ENCODE peak calls at places on chromosomes 13 and 19, in five cellular contexts. W is keratinocyte, U is pancreas, L is prostate gland, N is upper lobe of right lung. T is an unnamed sample.
A peak's percentile ranks its signal among the peaks of the same experiment; 100 is the strongest.

GRCh38 chr19:27647423-27647822 is 1565.5 kb downstream of the UQCRFS1 start:
- DNase-seq in W (no peak), U (no peak), L (no peak), N (no peak), T (no peak)

GRCh38 chr19:45959517-45960025 is 14.1 kb downstream of the NOVA2 start:
- DNase-seq in W (no peak), U (no peak), L (no peak), N (no peak), T (no peak)

GRCh38 chr19:38676878-38677646 is 29.6 kb downstream of the ACTN4 start:
- DNase-seq in W (no peak), U (no peak), L (no peak), N (no peak), T (no peak)

GRCh38 chr19:14433454-14434156 is 499 bp downstream of the PKN1 start:
- DNase-seq in W (no peak), U (peak; percentile 71), L (peak; percentile 35), N (peak; percentile 79), T (no peak)

GRCh38 chr19:54029930-54030490 is 33.7 kb downstream of the VSTM1 start:
- DNase-seq in W (no peak), U (peak; percentile 60), L (peak; percentile 34), N (no peak), T (no peak)

GRCh38 chr19:38455031-38455430 is 21.5 kb downstream of the RYR1 start:
- DNase-seq in W (no peak), U (no peak), L (no peak), N (no peak), T (no peak)

GRCh38 chr19:47609885-47610545 is 1.1 kb downstream of the BICRA start:
- DNase-seq in W (no peak), U (peak; percentile 74), L (no peak), N (peak; percentile 76), T (no peak)

GRCh38 chr19:37007587-37008220 is 70.5 kb upstream of the ZNF420 start:
- DNase-seq in W (no peak), U (peak; percentile 79), L (peak; percentile 21), N (peak; percentile 79), T (no peak)

GRCh38 chr13:111371211-111371610 is 50.8 kb downstream of the TEX29 start:
- DNase-seq in W (no peak), U (no peak), L (no peak), N (no peak), T (no peak)

GRCh38 chr19:28456264-28456663 is 756.7 kb downstream of the UQCRFS1 start:
- DNase-seq in W (no peak), U (no peak), L (no peak), N (no peak), T (no peak)

GRCh38 chr19:7900931-7901330 is 2.7 kb upstream of the MAP2K7 start:
- DNase-seq in W (no peak), U (no peak), L (no peak), N (no peak), T (no peak)

GRCh38 chr19:53594811-53595509 is 36.8 kb upstream of the DPRX start:
- DNase-seq in W (no peak), U (no peak), L (no peak), N (no peak), T (no peak)

GRCh38 chr19:41192574-41193419 is at the start of gene CYP2S1:
- DNase-seq in W (no peak), U (peak; percentile 68), L (no peak), N (peak; percentile 79), T (no peak)

GRCh38 chr19:15252398-15253018 is 20.3 kb upstream of the EPHX3 start:
- DNase-seq in W (no peak), U (no peak), L (no peak), N (no peak), T (no peak)

GRCh38 chr19:48870048-48870447 is 1.6 kb upstream of the PLEKHA4 start:
- DNase-seq in W (no peak), U (no peak), L (no peak), N (no peak), T (no peak)

GRCh38 chr19:40315812-40316475 is 30.8 kb upstream of the AKT2 start:
- DNase-seq in W (no peak), U (peak; percentile 48), L (no peak), N (peak; percentile 54), T (no peak)

GRCh38 chr13:91072511-91072910 is 275.0 kb upstream of the MIR17HG start:
- DNase-seq in W (no peak), U (no peak), L (no peak), N (no peak), T (no peak)

GRCh38 chr19:55526216-55527196 is 10.4 kb downstream of the SBK2 start:
- DNase-seq in W (no peak), U (peak; percentile 71), L (peak; percentile 32), N (peak; percentile 87), T (no peak)

GRCh38 chr13:39692650-39693438 is 37.4 kb downstream of the COG6 start:
- DNase-seq in W (no peak), U (no peak), L (no peak), N (no peak), T (no peak)

GRCh38 chr13:108086678-108087077 is 128.7 kb downstream of the LIG4 start:
- DNase-seq in W (no peak), U (no peak), L (no peak), N (no peak), T (peak; percentile 9)

GRCh38 chr13:44561352-44561751 is 14.8 kb downstream of the TSC22D1 start:
- DNase-seq in W (no peak), U (no peak), L (no peak), N (no peak), T (no peak)

GRCh38 chr13:45527699-45528462 is 63.1 kb downstream of the COG3 start:
- DNase-seq in W (no peak), U (no peak), L (no peak), N (no peak), T (no peak)

GRCh38 chr13:107864543-107865460 is 350.5 kb downstream of the LIG4 start:
- DNase-seq in W (no peak), U (no peak), L (no peak), N (no peak), T (no peak)

GRCh38 chr19:39645800-39646411 is 9.8 kb upstream of the LGALS16 start:
- DNase-seq in W (no peak), U (no peak), L (no peak), N (no peak), T (no peak)

GRCh38 chr13:26998265-26998664 is 173.3 kb downstream of the USP12 start:
- DNase-seq in W (no peak), U (no peak), L (no peak), N (no peak), T (no peak)

GRCh38 chr19:17931532-17932191 is 1.2 kb upstream of the CCDC124 start:
- DNase-seq in W (no peak), U (no peak), L (no peak), N (no peak), T (no peak)

GRCh38 chr19:45768644-45769053 is 403 bp downstream of the SIX5 start:
- DNase-seq in W (no peak), U (peak; percentile 78), L (no peak), N (no peak), T (no peak)

GRCh38 chr13:100980171-100980570 is 305.6 kb upstream of the TMTC4 start:
- DNase-seq in W (no peak), U (no peak), L (no peak), N (no peak), T (no peak)

GRCh38 chr13:73060251-73061160 is 1.7 kb downstream of the KLF5 start:
- DNase-seq in W (no peak), U (peak; percentile 62), L (peak; percentile 33), N (no peak), T (no peak)

GRCh38 chr19:49168421-49168820 is 10.8 kb downstream of the TRPM4 start:
- DNase-seq in W (no peak), U (no peak), L (no peak), N (no peak), T (no peak)

GRCh38 chr19:46821512-46822359 is 28.9 kb downstream of the AP2S1 start:
- DNase-seq in W (no peak), U (no peak), L (no peak), N (peak; percentile 78), T (no peak)

GRCh38 chr19:55250262-55251036 is 8.4 kb downstream of the PPP6R1 start:
- DNase-seq in W (no peak), U (no peak), L (no peak), N (peak; percentile 63), T (no peak)

GRCh38 chr19:7579182-7579581 is 16.5 kb upstream of the CAMSAP3 start:
- DNase-seq in W (no peak), U (no peak), L (no peak), N (no peak), T (no peak)

GRCh38 chr19:4976412-4977298 is 7.7 kb downstream of the KDM4B start:
- DNase-seq in W (peak; percentile 69), U (no peak), L (peak; percentile 95), N (peak; percentile 87), T (peak; percentile 64)
- H3K4me3 ChIP-seq in W (no peak overlapping the region), U (no peak overlapping the region), L (peak overlapping the region; percentile 19), N (peak overlapping the region; percentile 21), T (no peak overlapping the region)

DNA sequence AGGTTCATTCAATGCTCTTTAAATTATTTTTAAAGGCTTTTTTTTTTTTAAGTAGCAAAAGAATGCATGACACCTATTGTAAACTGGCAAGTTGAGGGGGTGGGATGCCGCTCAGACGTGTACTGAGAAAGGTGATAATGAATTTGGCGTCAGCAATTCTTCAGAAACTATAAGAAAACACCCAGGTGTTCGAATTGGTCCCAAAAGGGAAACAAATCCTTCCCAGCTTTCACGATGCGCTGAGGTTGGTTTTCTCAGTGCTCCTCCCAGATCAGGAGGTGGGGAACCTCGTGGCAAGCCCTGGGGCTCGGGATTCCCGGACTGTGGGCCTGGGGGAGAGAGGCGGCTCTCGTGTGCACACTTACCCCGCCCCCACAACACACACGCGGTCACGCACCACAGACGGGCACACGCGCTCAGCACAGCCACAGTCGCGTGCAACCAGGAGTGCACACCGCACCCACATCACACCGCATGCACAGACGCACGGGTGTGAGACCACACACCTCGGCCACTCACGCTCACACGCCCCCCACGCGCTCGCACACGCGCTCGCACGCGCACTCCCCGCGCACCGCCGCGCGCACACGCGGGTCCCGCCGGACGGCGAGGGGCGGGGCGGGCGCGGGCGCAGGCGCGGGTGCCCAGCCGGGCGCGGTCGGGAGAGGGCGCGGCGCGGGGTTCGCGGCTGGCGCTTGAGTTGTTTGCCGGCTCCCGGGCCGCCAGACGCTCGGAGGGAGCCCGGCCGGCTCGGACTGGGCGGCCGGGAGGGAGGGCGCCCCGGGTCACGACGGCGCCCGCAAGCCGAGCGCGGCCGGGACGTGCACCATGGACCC is at the start of gene FAM124A:
- DNase-seq in W (no peak), U (peak; percentile 89), L (peak; percentile 37), N (peak; percentile 77), T (no peak)
- TF ChIP-seq CTCF in W (peak; percentile 12), U (no peak), L (no peak), N (no peak), T (no peak)

GRCh38 chr13:94710881-94711560 is 1.3 kb downstream of the SOX21 start:
- DNase-seq in W (no peak), U (peak; percentile 59), L (no peak), N (peak; percentile 63), T (no peak)
- H3K27me3 ChIP-seq in W (peaks cover 44% of the 10 kb centered on the region), U (peaks cover 36% of the 10 kb centered on the region), L (peaks cover 16% of the 10 kb centered on the region), N (peaks cover 95% of the 10 kb centered on the region), T (peaks cover 83% of the 10 kb centered on the region)

GRCh38 chr19:43486412-43486811 is 18.1 kb downstream of the PHLDB3 start:
- DNase-seq in W (no peak), U (no peak), L (no peak), N (no peak), T (no peak)
- H3K4me3 ChIP-seq in W (no peak overlapping the region), U (no peak overlapping the region), L (no peak overlapping the region), N (no peak overlapping the region), T (no peak overlapping the region)